ENCODE peak calls at places on chromosome 21, in seven cellular contexts. One of them, this sample, is unnamed.

GRCh38 chr21:15279484-15279883 is 214.7 kb upstream of the NRIP1 start:
- DNase-seq in stomach: no peak
- DNase-seq in progenitor cell of endocrine pancreas: no peak
- DNase-seq in AG04450: no peak
- DNase-seq in RWPE1: peak
- DNase-seq in tibial artery: no peak
- DNase-seq in IMR-90: no peak
- DNase-seq in this sample: no peak

GRCh38 chr21:15667010-15667409 is 62.8 kb upstream of the USP25 start:
- DNase-seq in RWPE1: peak
- DNase-seq in stomach: no peak
- DNase-seq in AG04450: no peak
- DNase-seq in tibial artery: no peak
- DNase-seq in IMR-90: peak
- DNase-seq in progenitor cell of endocrine pancreas: no peak
- DNase-seq in this sample: peak

GRCh38 chr21:33399821-33400220 is 3.4 kb upstream of the IFNGR2 start:
- DNase-seq in progenitor cell of endocrine pancreas: no peak
- DNase-seq in IMR-90: no peak
- DNase-seq in tibial artery: no peak
- DNase-seq in RWPE1: no peak
- DNase-seq in AG04450: no peak
- DNase-seq in stomach: no peak
- DNase-seq in this sample: no peak

GRCh38 chr21:32819702-32820101 is 48.1 kb upstream of the PAXBP1 start:
- DNase-seq in AG04450: peak
- DNase-seq in tibial artery: peak
- DNase-seq in stomach: no peak
- DNase-seq in progenitor cell of endocrine pancreas: no peak
- DNase-seq in RWPE1: no peak
- DNase-seq in IMR-90: peak
- DNase-seq in this sample: peak

GRCh38 chr21:34034369-34035014 is 38.9 kb upstream of the MRPS6 start:
- DNase-seq in AG04450: no peak
- DNase-seq in stomach: no peak
- DNase-seq in progenitor cell of endocrine pancreas: no peak
- DNase-seq in RWPE1: no peak
- DNase-seq in IMR-90: no peak
- DNase-seq in tibial artery: no peak
- DNase-seq in this sample: no peak

GRCh38 chr21:33998402-33998801 is 75.0 kb upstream of the MRPS6 start:
- DNase-seq in RWPE1: no peak
- DNase-seq in IMR-90: no peak
- DNase-seq in progenitor cell of endocrine pancreas: no peak
- DNase-seq in AG04450: no peak
- DNase-seq in stomach: no peak
- DNase-seq in tibial artery: no peak
- DNase-seq in this sample: no peak

GRCh38 chr21:36966846-36967657 is 583 bp upstream of the HLCS start:
- DNase-seq in stomach: no peak
- DNase-seq in tibial artery: peak
- DNase-seq in RWPE1: no peak
- DNase-seq in IMR-90: no peak
- DNase-seq in progenitor cell of endocrine pancreas: no peak
- DNase-seq in AG04450: no peak
- DNase-seq in this sample: peak

GRCh38 chr21:34822209-34822608 is 153.4 kb downstream of the CLIC6 start:
- DNase-seq in stomach: no peak
- DNase-seq in tibial artery: no peak
- DNase-seq in progenitor cell of endocrine pancreas: no peak
- DNase-seq in IMR-90: no peak
- DNase-seq in AG04450: no peak
- DNase-seq in RWPE1: no peak
- DNase-seq in this sample: no peak

GRCh38 chr21:35628331-35628730 is 432.0 kb downstream of the SETD4 start:
- DNase-seq in AG04450: no peak
- DNase-seq in RWPE1: no peak
- DNase-seq in progenitor cell of endocrine pancreas: no peak
- DNase-seq in IMR-90: no peak
- DNase-seq in tibial artery: no peak
- DNase-seq in stomach: no peak
- DNase-seq in this sample: peak

GRCh38 chr21:43355925-43356289 is 71.0 kb downstream of the SIK1 start:
- DNase-seq in AG04450: no peak
- DNase-seq in tibial artery: no peak
- DNase-seq in progenitor cell of endocrine pancreas: no peak
- DNase-seq in RWPE1: no peak
- DNase-seq in stomach: no peak
- DNase-seq in IMR-90: no peak
- DNase-seq in this sample: no peak

GRCh38 chr21:37208056-37208705 is 59.0 kb downstream of the VPS26C start:
- DNase-seq in tibial artery: peak
- DNase-seq in RWPE1: no peak
- DNase-seq in IMR-90: no peak
- DNase-seq in stomach: peak
- DNase-seq in progenitor cell of endocrine pancreas: no peak
- DNase-seq in AG04450: no peak
- DNase-seq in this sample: no peak

GRCh38 chr21:28754127-28754611 is 238.5 kb downstream of the LTN1 start:
- DNase-seq in tibial artery: no peak
- DNase-seq in AG04450: peak
- DNase-seq in progenitor cell of endocrine pancreas: no peak
- DNase-seq in IMR-90: peak
- DNase-seq in RWPE1: no peak
- DNase-seq in stomach: no peak
- DNase-seq in this sample: peak

GRCh38 chr21:25323356-25323949 is 283.8 kb downstream of the MRPL39 start:
- DNase-seq in progenitor cell of endocrine pancreas: no peak
- DNase-seq in IMR-90: no peak
- DNase-seq in RWPE1: no peak
- DNase-seq in stomach: no peak
- DNase-seq in tibial artery: no peak
- DNase-seq in AG04450: no peak
- DNase-seq in this sample: no peak

GRCh38 chr21:35232545-35233176 is 183.6 kb upstream of the RUNX1 start:
- DNase-seq in AG04450: no peak
- DNase-seq in IMR-90: peak
- DNase-seq in progenitor cell of endocrine pancreas: no peak
- DNase-seq in stomach: peak
- DNase-seq in RWPE1: peak
- DNase-seq in tibial artery: no peak
- DNase-seq in this sample: peak

GRCh38 chr21:26388731-26389231 is 184.3 kb downstream of the CYYR1 start:
- DNase-seq in IMR-90: peak
- DNase-seq in tibial artery: no peak
- DNase-seq in progenitor cell of endocrine pancreas: no peak
- DNase-seq in AG04450: no peak
- DNase-seq in stomach: no peak
- DNase-seq in RWPE1: peak
- DNase-seq in this sample: peak
- TF ChIP-seq CTCF in IMR-90: no peak
- TF ChIP-seq CTCF in tibial artery: no peak
- TF ChIP-seq CTCF in progenitor cell of endocrine pancreas: no peak
- TF ChIP-seq CTCF in AG04450: no peak
- TF ChIP-seq CTCF in stomach: no peak
- TF ChIP-seq CTCF in RWPE1: no peak
- TF ChIP-seq CTCF in this sample: no peak

DNA sequence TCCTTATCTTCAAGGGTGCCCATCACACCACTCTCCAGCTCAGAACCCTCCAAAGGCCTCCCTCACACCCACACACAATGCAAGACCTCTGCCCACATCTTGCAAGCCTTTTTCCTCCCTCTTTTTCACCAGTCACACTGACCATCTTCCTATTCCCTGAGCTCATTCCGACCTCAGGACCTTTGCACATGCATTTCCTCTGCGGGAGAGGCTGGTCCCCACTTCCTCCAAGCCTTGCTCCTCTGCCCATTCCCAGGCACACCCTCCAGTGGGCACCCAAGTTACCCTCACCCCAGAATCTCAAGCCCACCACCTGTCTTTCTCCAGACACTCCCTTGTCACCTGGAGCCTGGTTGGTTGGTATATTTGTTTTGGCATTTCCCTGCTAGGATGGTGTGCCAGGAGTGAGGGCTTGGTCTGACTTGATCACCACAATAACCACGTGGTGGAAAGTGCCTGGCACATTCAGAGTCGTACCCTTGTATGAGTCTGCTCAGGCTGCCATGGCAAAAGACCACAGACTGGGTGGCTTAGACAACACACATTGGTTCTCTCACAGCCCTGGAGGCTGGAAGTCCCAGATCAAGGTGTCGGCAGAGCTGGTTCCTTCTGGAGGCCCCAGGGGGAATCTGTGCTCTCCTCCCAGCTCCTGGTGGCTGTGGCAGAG is 13.2 kb downstream of the MX2 start:
- DNase-seq in IMR-90: no peak
- DNase-seq in stomach: no peak
- DNase-seq in RWPE1: no peak
- DNase-seq in tibial artery: no peak
- DNase-seq in progenitor cell of endocrine pancreas: no peak
- DNase-seq in AG04450: no peak
- DNase-seq in this sample: no peak
- TF ChIP-seq CTCF in IMR-90: no peak
- TF ChIP-seq CTCF in stomach: no peak
- TF ChIP-seq CTCF in RWPE1: no peak
- TF ChIP-seq CTCF in tibial artery: no peak
- TF ChIP-seq CTCF in progenitor cell of endocrine pancreas: no peak
- TF ChIP-seq CTCF in AG04450: no peak
- TF ChIP-seq CTCF in this sample: no peak

GRCh38 chr21:31514598-31514997 is 144.9 kb upstream of the SOD1 start:
- DNase-seq in tibial artery: no peak
- DNase-seq in AG04450: no peak
- DNase-seq in RWPE1: no peak
- DNase-seq in progenitor cell of endocrine pancreas: no peak
- DNase-seq in stomach: no peak
- DNase-seq in IMR-90: no peak
- DNase-seq in this sample: no peak
- TF ChIP-seq CTCF in tibial artery: no peak
- TF ChIP-seq CTCF in AG04450: no peak
- TF ChIP-seq CTCF in RWPE1: no peak
- TF ChIP-seq CTCF in progenitor cell of endocrine pancreas: no peak
- TF ChIP-seq CTCF in stomach: no peak
- TF ChIP-seq CTCF in IMR-90: no peak
- TF ChIP-seq CTCF in this sample: no peak

GRCh38 chr21:17931080-17931479 is 111.9 kb upstream of the C21orf91 start:
- DNase-seq in stomach: no peak
- DNase-seq in tibial artery: no peak
- DNase-seq in AG04450: no peak
- DNase-seq in RWPE1: no peak
- DNase-seq in IMR-90: no peak
- DNase-seq in progenitor cell of endocrine pancreas: no peak
- DNase-seq in this sample: no peak
- TF ChIP-seq CTCF in stomach: no peak
- TF ChIP-seq CTCF in tibial artery: no peak
- TF ChIP-seq CTCF in AG04450: peak
- TF ChIP-seq CTCF in RWPE1: no peak
- TF ChIP-seq CTCF in IMR-90: no peak
- TF ChIP-seq CTCF in progenitor cell of endocrine pancreas: peak
- TF ChIP-seq CTCF in this sample: no peak

GRCh38 chr21:31558839-31559367 is 100.6 kb upstream of the SOD1 start:
- DNase-seq in progenitor cell of endocrine pancreas: peak
- DNase-seq in AG04450: peak
- DNase-seq in IMR-90: peak
- DNase-seq in tibial artery: peak
- DNase-seq in RWPE1: peak
- DNase-seq in stomach: peak
- DNase-seq in this sample: peak
- TF ChIP-seq CTCF in progenitor cell of endocrine pancreas: peak
- TF ChIP-seq CTCF in AG04450: no peak
- TF ChIP-seq CTCF in IMR-90: no peak
- TF ChIP-seq CTCF in tibial artery: no peak
- TF ChIP-seq CTCF in RWPE1: peak
- TF ChIP-seq CTCF in stomach: no peak
- TF ChIP-seq CTCF in this sample: no peak

GRCh38 chr21:26769613-26770188 is 75.5 kb downstream of the ADAMTS1 start:
- DNase-seq in IMR-90: peak
- DNase-seq in AG04450: peak
- DNase-seq in tibial artery: no peak
- DNase-seq in progenitor cell of endocrine pancreas: no peak
- DNase-seq in RWPE1: peak
- DNase-seq in stomach: no peak
- DNase-seq in this sample: peak
- TF ChIP-seq CTCF in IMR-90: peak
- TF ChIP-seq CTCF in AG04450: peak
- TF ChIP-seq CTCF in tibial artery: peak
- TF ChIP-seq CTCF in progenitor cell of endocrine pancreas: peak
- TF ChIP-seq CTCF in RWPE1: peak
- TF ChIP-seq CTCF in stomach: no peak
- TF ChIP-seq CTCF in this sample: peak

DNA sequence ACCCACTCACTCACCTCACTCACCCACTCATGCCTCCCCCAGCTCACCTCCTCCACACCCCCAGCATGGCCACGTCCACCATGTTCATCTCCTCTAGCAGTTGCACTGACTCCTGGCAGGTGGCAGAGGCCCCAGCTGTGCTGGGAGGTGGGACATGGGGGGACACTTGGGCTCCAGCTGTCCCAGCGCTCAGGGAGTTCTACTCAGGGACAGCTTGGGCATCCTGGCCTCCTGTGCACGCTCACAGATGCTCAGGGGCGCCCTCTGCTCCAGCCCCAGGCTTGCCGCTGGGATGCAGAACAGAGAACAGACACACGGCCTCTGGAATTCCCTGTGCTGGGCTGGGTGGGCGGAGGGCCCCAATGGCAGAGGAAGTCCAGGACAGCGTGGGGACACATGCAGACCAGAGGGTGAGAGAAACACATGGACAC is 5.2 kb downstream of the KRTAP10-8 start:
- DNase-seq in RWPE1: no peak
- DNase-seq in AG04450: no peak
- DNase-seq in stomach: no peak
- DNase-seq in IMR-90: no peak
- DNase-seq in progenitor cell of endocrine pancreas: no peak
- DNase-seq in tibial artery: no peak
- DNase-seq in this sample: no peak
- TF ChIP-seq CTCF in RWPE1: no peak
- TF ChIP-seq CTCF in AG04450: no peak
- TF ChIP-seq CTCF in stomach: no peak
- TF ChIP-seq CTCF in IMR-90: no peak
- TF ChIP-seq CTCF in progenitor cell of endocrine pancreas: no peak
- TF ChIP-seq CTCF in tibial artery: no peak
- TF ChIP-seq CTCF in this sample: no peak

DNA sequence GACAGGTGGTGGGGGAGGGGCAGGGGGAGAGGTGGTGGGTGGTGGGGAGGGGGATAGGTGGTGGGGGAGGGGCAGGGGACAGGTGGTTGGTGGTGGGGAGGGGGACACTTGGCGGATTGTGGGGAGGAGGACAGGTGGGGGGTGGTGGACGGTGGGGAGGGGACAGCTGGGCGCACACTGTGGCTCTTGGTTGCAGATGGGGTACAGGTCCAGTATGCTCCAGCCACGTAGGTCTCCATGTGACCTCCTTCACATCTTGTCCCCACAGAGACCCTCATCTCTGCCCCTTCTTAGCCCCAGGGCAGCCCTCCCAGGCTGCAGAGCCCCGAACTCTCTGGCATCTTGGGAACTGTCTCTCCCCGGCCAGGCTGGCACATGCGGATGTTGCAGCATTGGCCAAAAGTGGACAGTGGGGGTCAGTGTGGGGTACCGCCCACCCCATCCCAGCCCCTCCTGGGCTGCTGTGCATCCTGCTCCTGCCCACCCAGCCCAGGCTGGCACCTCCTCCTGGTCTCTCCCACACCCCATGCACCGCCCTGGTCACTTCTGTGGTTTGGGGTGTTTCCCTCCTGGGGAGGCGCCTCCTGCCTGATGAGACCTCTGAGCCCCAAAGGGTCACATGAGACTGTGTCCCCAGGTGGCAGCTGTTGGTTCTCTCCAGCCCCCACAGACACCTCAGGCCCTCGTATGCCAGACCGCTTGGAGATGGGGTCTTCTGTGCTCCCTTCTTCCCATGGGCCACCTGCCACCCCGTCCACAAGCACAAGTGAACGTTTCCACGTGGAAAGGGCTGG is 7.6 kb upstream of the SLC19A1 start:
- DNase-seq in AG04450: no peak
- DNase-seq in stomach: no peak
- DNase-seq in IMR-90: no peak
- DNase-seq in progenitor cell of endocrine pancreas: no peak
- DNase-seq in RWPE1: no peak
- DNase-seq in tibial artery: no peak
- DNase-seq in this sample: no peak
- TF ChIP-seq CTCF in AG04450: no peak
- TF ChIP-seq CTCF in stomach: no peak
- TF ChIP-seq CTCF in IMR-90: no peak
- TF ChIP-seq CTCF in progenitor cell of endocrine pancreas: no peak
- TF ChIP-seq CTCF in RWPE1: no peak
- TF ChIP-seq CTCF in tibial artery: no peak
- TF ChIP-seq CTCF in this sample: no peak

This sample was measured in fibroblast of villous mesenchyme.